ENCODE peak calls at places on chromosomes 1 and 21, in six cellular contexts. One of them, this sample, is unnamed.
A peak's percentile ranks its signal among the peaks of the same experiment; 100 is the strongest.

GRCh38 chr1:94836891-94837290 is 16.7 kb downstream of the SLC44A3 start:
- DNase-seq in hepatocyte: no peak
- DNase-seq in fibroblast of lung: no peak
- DNase-seq in cardiac muscle cell: no peak
- DNase-seq in mesenchymal stem cell: no peak
- DNase-seq in psoas muscle: no peak
- DNase-seq in this sample: no peak

GRCh38 chr21:41490330-41490729 is 17.6 kb downstream of the TMPRSS2 start:
- DNase-seq in cardiac muscle cell: no peak
- DNase-seq in hepatocyte: no peak
- DNase-seq in mesenchymal stem cell: no peak
- DNase-seq in psoas muscle: no peak
- DNase-seq in fibroblast of lung: no peak
- DNase-seq in this sample: no peak

GRCh38 chr1:215992620-215993019 is 425.5 kb downstream of the KCTD3 start:
- DNase-seq in hepatocyte: no peak
- DNase-seq in mesenchymal stem cell: peak; percentile 30
- DNase-seq in cardiac muscle cell: peak; percentile 10
- DNase-seq in fibroblast of lung: no peak
- DNase-seq in psoas muscle: no peak
- DNase-seq in this sample: peak; percentile 12

GRCh38 chr1:234699795-234700665 is 90.1 kb upstream of the IRF2BP2 start:
- DNase-seq in fibroblast of lung: peak; percentile 79
- DNase-seq in mesenchymal stem cell: peak; percentile 95
- DNase-seq in hepatocyte: peak; percentile 75
- DNase-seq in psoas muscle: peak; percentile 43
- DNase-seq in cardiac muscle cell: peak; percentile 38
- DNase-seq in this sample: peak; percentile 79

GRCh38 chr1:170407601-170408000 is 124.4 kb upstream of the GORAB start:
- DNase-seq in cardiac muscle cell: no peak
- DNase-seq in mesenchymal stem cell: no peak
- DNase-seq in hepatocyte: no peak
- DNase-seq in psoas muscle: no peak
- DNase-seq in fibroblast of lung: no peak
- DNase-seq in this sample: no peak

GRCh38 chr1:231723146-231723545 is 96.6 kb downstream of the DISC1 start:
- DNase-seq in psoas muscle: no peak
- DNase-seq in cardiac muscle cell: no peak
- DNase-seq in fibroblast of lung: no peak
- DNase-seq in hepatocyte: no peak
- DNase-seq in mesenchymal stem cell: no peak
- DNase-seq in this sample: no peak

GRCh38 chr1:44655609-44656008 is 18.7 kb downstream of the TMEM53 start:
- DNase-seq in cardiac muscle cell: peak; percentile 39
- DNase-seq in psoas muscle: no peak
- DNase-seq in fibroblast of lung: no peak
- DNase-seq in hepatocyte: no peak
- DNase-seq in mesenchymal stem cell: peak; percentile 25
- DNase-seq in this sample: peak; percentile 38

GRCh38 chr1:91792393-91793032 is 93.4 kb downstream of the TGFBR3 start:
- DNase-seq in mesenchymal stem cell: peak; percentile 45
- DNase-seq in cardiac muscle cell: no peak
- DNase-seq in fibroblast of lung: no peak
- DNase-seq in psoas muscle: no peak
- DNase-seq in hepatocyte: no peak
- DNase-seq in this sample: no peak

GRCh38 chr1:173997796-173998195 is 24.4 kb downstream of the RC3H1 start:
- DNase-seq in mesenchymal stem cell: peak; percentile 44
- DNase-seq in psoas muscle: no peak
- DNase-seq in hepatocyte: no peak
- DNase-seq in fibroblast of lung: peak; percentile 65
- DNase-seq in cardiac muscle cell: no peak
- DNase-seq in this sample: no peak

DNA sequence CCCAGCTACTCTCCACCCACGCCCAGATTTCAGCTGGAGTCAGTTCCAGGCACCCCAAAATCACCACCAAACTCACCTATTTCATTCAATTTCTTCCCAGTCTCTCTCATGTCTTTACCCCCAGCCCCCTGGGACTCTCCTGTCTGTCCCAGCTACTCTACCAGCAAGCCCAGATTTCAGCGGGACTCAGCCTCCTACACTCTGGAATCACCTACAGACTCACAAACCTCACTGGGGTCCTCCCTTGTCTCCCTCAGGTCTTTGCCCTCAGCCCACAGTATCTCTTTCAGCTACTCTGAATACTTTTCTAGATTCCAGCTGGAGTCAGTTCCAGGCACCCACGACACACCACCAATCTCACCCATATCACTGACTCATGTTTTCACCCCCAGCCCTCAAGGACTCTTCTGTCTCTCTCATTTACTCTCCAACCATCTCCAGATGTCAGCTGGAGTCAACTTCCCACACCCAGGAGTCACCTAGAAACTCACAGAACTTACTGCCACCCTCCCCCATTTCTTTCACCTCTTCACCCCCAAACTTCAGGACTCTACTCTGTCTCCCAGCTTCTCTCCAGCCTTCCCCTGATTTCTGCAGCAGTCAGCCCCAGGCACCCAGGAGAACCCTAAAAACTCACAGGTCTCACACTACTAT is 1529.3 kb upstream of the TPTE start:
- DNase-seq in fibroblast of lung: peak; percentile 52
- DNase-seq in hepatocyte: no peak
- DNase-seq in mesenchymal stem cell: no peak
- DNase-seq in cardiac muscle cell: no peak
- DNase-seq in psoas muscle: no peak
- DNase-seq in this sample: peak; percentile 73
- H3K9me3 ChIP-seq in fibroblast of lung: peaks cover 11% of the 10 kb centered on the region
- H3K9me3 ChIP-seq in hepatocyte: peaks cover 24% of the 10 kb centered on the region
- H3K9me3 ChIP-seq in mesenchymal stem cell: peaks cover 33% of the 10 kb centered on the region
- H3K9me3 ChIP-seq in cardiac muscle cell: peaks cover 14% of the 10 kb centered on the region
- H3K9me3 ChIP-seq in psoas muscle: no peaks in the 10 kb centered on the region
- H3K9me3 ChIP-seq in this sample: no peaks in the 10 kb centered on the region

DNA sequence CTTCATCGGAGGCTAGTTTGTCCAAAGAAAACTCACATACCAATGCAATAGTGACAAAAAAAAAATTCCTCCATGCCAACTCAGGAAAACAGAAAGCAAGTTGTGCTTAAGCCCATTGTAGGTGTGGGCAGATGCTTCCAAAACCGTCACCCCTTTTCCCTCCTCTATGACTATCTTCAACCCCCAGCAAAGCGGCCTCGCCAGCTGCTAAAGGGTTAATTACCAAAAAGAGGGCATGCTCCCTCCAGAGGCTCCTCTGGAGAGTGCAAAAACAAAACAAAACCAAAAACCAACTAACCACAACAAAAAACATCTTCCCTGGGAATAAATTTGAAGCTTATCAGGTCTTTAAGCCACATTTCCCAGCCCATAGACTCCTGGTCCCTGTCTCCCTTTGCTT is 1.2 kb downstream of the LMOD1 start:
- DNase-seq in mesenchymal stem cell: peak; percentile 26
- DNase-seq in psoas muscle: no peak
- DNase-seq in fibroblast of lung: no peak
- DNase-seq in hepatocyte: no peak
- DNase-seq in cardiac muscle cell: peak; percentile 28
- DNase-seq in this sample: no peak
- H3K4me3 ChIP-seq in mesenchymal stem cell: no peak overlapping the region
- H3K4me3 ChIP-seq in psoas muscle: peak overlapping the region; percentile 84
- H3K4me3 ChIP-seq in fibroblast of lung: peak overlapping the region; percentile 46
- H3K4me3 ChIP-seq in hepatocyte: no peak overlapping the region
- H3K4me3 ChIP-seq in cardiac muscle cell: peak overlapping the region; percentile 56
- H3K4me3 ChIP-seq in this sample: no peak overlapping the region

DNA sequence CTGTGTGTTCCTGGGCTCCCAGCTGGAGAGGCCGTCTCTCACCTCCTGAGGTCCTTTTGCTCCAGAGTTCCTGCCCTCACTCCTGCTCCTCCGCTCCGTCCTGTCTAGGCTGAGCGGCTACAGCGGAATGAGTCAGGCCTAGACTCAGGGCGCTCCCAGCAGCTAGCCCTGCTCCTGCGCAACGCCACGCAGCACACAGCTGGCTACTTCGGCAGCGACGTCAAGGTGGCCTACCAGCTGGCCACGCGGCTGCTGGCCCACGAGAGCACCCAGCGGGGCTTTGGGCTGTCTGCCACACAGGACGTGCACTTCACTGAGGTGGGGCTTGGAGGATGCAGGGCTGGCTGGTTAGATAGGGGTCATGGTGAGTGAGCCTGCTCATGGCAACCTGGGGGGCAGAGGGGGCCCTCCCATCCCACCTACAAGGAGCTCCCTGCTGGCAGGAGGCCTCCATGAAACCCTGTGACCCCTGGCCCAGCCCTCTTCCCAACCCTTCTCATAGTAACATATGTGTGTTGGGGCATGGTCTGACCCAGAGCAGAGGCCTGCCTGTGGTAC is 15.1 kb downstream of the PSRC1 start:
- DNase-seq in psoas muscle: no peak
- DNase-seq in cardiac muscle cell: no peak
- DNase-seq in hepatocyte: no peak
- DNase-seq in mesenchymal stem cell: no peak
- DNase-seq in fibroblast of lung: peak; percentile 73
- DNase-seq in this sample: peak; percentile 7
- H3K36me3 ChIP-seq in psoas muscle: peaks cover 23% of the 10 kb centered on the region
- H3K36me3 ChIP-seq in cardiac muscle cell: no peaks in the 10 kb centered on the region
- H3K36me3 ChIP-seq in hepatocyte: no peaks in the 10 kb centered on the region
- H3K36me3 ChIP-seq in mesenchymal stem cell: peaks cover 79% of the 10 kb centered on the region
- H3K36me3 ChIP-seq in fibroblast of lung: no peaks in the 10 kb centered on the region
- H3K36me3 ChIP-seq in this sample: no peaks in the 10 kb centered on the region

DNA sequence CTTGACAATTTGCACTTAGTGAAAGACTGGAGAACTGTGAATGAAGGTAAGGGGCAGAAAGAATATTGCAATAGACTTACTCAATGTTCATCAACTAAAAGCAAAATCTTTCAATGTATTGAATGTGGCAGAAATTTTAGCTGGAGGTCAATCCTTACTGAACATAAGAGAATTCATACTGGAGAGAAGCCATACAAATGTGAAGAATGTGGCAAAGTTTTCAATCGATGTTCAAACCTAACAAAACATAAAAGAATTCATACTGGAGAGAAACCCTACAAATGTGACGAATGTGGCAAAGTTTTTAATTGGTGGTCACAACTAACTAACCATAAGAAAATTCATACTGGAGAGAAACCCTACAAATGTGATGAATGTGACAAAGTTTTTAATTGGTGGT is 80.7 kb downstream of the JMJD4 start:
- DNase-seq in hepatocyte: no peak
- DNase-seq in cardiac muscle cell: no peak
- DNase-seq in mesenchymal stem cell: peak; percentile 7
- DNase-seq in psoas muscle: no peak
- DNase-seq in fibroblast of lung: no peak
- DNase-seq in this sample: no peak
- H3K9me3 ChIP-seq in hepatocyte: peaks cover 100% of the 10 kb centered on the region
- H3K9me3 ChIP-seq in cardiac muscle cell: peaks cover 22% of the 10 kb centered on the region
- H3K9me3 ChIP-seq in mesenchymal stem cell: peaks cover 100% of the 10 kb centered on the region
- H3K9me3 ChIP-seq in psoas muscle: peaks cover 97% of the 10 kb centered on the region
- H3K9me3 ChIP-seq in fibroblast of lung: peaks cover 5% of the 10 kb centered on the region
- H3K9me3 ChIP-seq in this sample: peaks cover 2% of the 10 kb centered on the region

This sample was measured in BE2C.